ENCODE peak calls at places on chromosomes 4 and X, in ten cellular contexts. L, U, B, E, O, G, J, D, I and H are unnamed samples.

GRCh38 chr4:41957634-41958033 is 22.4 kb downstream of the TMEM33 start:
- DNase-seq in O (no peak), J (no peak), G (no peak), I (no peak), B (no peak), U (no peak), D (peak), L (peak), E (no peak), H (no peak)

GRCh38 chrX:56228914-56229313 is 3.2 kb upstream of the KLF8 start:
- DNase-seq in L (no peak), U (no peak), E (no peak), J (no peak), I (no peak), D (no peak), B (no peak), G (peak), O (peak), H (no peak)

GRCh38 chr4:175616287-175616686 is 195.8 kb downstream of the GPM6A start:
- DNase-seq in B (no peak), I (no peak), E (no peak), G (no peak), J (no peak), D (no peak), U (no peak), O (no peak), L (no peak), H (no peak)

GRCh38 chrX:27598312-27598711 is 8.2 kb downstream of the DCAF8L2 start:
- DNase-seq in L (peak), J (no peak), E (no peak), G (peak), U (no peak), I (peak), O (no peak), D (no peak), B (no peak), H (no peak)

GRCh38 chr4:169941141-169941540 is 85.1 kb downstream of the MFAP3L start:
- DNase-seq in O (no peak), G (no peak), E (no peak), L (no peak), U (no peak), J (no peak), I (no peak), D (no peak), B (no peak), H (no peak)

GRCh38 chr4:13601848-13602247 is 25.7 kb downstream of the BOD1L1 start:
- DNase-seq in J (no peak), U (no peak), G (no peak), D (no peak), E (no peak), O (no peak), I (no peak), B (no peak), L (no peak), H (no peak)

GRCh38 chrX:149504226-149504914 is 736 bp downstream of the IDS start:
- DNase-seq in U (no peak), D (peak), B (peak), G (peak), E (no peak), J (no peak), I (peak), O (no peak), L (no peak), H (no peak)

GRCh38 chr4:186414365-186414764 is 141.0 kb downstream of the MTNR1A start:
- DNase-seq in U (no peak), O (no peak), D (no peak), G (peak), L (no peak), E (no peak), J (no peak), B (no peak), I (no peak), H (no peak)

GRCh38 chr4:82223715-82224114 is 150.1 kb downstream of the HNRNPD start:
- DNase-seq in L (peak), E (no peak), J (no peak), B (peak), U (no peak), O (peak), G (peak), I (no peak), D (peak), H (peak)

GRCh38 chr4:153773236-153773690 is 13.4 kb upstream of the RNF175 start:
- DNase-seq in G (no peak), U (no peak), O (no peak), E (no peak), B (no peak), I (no peak), D (no peak), L (no peak), J (no peak), H (no peak)

GRCh38 chr4:85909851-85910250 is 434.9 kb downstream of the ARHGAP24 start:
- DNase-seq in J (no peak), L (no peak), O (no peak), U (peak), I (peak), E (no peak), D (no peak), B (no peak), G (no peak), H (peak)

GRCh38 chrX:131066237-131066636 is 8.1 kb downstream of the ARHGAP36 start:
- DNase-seq in E (no peak), D (no peak), U (no peak), B (no peak), I (no peak), L (no peak), O (no peak), G (no peak), J (no peak), H (no peak)

GRCh38 chr4:12712648-12713339 is 771.3 kb downstream of the RAB28 start:
- DNase-seq in E (no peak), U (no peak), D (no peak), I (no peak), O (no peak), G (no peak), B (no peak), L (no peak), J (no peak), H (no peak)

GRCh38 chr4:5758741-5759140 is 47.7 kb downstream of the EVC start:
- DNase-seq in O (no peak), E (no peak), D (no peak), I (no peak), B (no peak), J (no peak), G (no peak), L (peak), U (no peak), H (no peak)

GRCh38 chrX:39491548-39492297 is 606.0 kb downstream of the BCOR start:
- DNase-seq in L (no peak), O (no peak), D (peak), I (no peak), B (no peak), E (no peak), U (no peak), G (peak), J (no peak), H (no peak)

GRCh38 chr4:127686656-127687055 is 43.5 kb upstream of the SLC25A31 start:
- DNase-seq in I (no peak), G (no peak), D (no peak), U (no peak), B (no peak), E (no peak), J (no peak), O (no peak), L (peak), H (no peak)

GRCh38 chr4:129908117-129908516 is 812.2 kb downstream of the C4orf33 start:
- DNase-seq in D (no peak), O (no peak), I (no peak), E (no peak), G (no peak), J (no peak), U (no peak), L (no peak), B (no peak), H (no peak)

GRCh38 chr4:124610214-124610613 is 102.3 kb downstream of the ANKRD50 start:
- DNase-seq in U (no peak), B (no peak), L (no peak), E (no peak), G (no peak), O (no peak), D (no peak), J (no peak), I (peak), H (no peak)

GRCh38 chr4:40377462-40378385 is 42.6 kb downstream of the CHRNA9 start:
- DNase-seq in J (no peak), U (no peak), G (peak), B (no peak), E (no peak), O (no peak), D (no peak), I (no peak), L (peak), H (no peak)

GRCh38 chr4:72893354-72894066 is 176.0 kb downstream of the COX18 start:
- DNase-seq in I (no peak), J (no peak), B (no peak), E (no peak), O (no peak), U (no peak), G (no peak), L (no peak), D (no peak), H (no peak)

DNA sequence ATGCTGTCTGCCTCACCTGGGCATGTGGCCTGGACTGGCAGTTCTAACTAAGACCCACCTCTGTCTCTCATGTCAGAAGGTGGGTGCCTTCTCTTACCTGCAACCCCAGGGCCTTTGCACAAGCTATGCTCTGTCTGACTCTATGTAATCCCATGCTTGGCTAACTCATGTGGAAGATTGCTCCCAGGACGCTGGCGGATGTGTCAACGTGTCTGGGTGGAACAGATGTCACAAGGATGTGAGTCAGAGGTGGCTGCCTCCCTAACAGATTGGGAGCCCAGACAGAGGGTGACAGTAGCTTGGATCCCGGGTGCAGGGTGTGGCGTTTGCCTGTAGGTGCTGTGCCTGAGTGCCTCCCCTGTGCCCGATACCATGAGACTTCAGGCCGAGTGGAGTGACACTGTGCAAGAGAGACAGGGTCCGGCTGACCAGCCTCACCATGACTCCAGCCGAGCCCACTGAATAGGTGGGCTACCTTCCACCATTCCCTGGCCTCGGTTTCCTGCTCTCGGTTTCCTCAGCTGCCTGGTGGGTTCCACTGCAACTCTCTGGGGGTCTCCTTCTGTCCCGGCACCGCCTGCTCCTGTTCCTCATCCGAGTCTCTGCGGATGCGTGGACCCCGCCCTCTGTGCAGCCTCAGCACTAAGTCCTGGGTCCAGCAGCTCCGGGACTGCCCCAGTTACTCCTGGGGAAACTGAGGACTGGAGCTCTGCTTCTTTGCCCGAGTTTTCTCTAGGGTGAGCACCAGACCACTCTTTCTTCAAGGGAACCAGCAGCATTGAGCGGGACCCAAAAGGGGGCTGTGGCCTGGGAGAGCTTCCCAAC is 11.0 kb downstream of the SH3BP2 start:
- DNase-seq in G (peak), E (no peak), J (peak), L (no peak), B (peak), D (no peak), I (no peak), O (peak), U (peak), H (no peak)
- TF ChIP-seq CTCF in G (no peak), E (no peak), J (no peak), L (no peak), B (peak), D (no peak), I (no peak), O (no peak), U (no peak), H (no peak)

GRCh38 chrX:140141444-140142029 is 176.2 kb upstream of the CXorf66 start:
- DNase-seq in J (peak), G (peak), I (peak), L (peak), B (no peak), O (no peak), U (no peak), E (peak), D (peak), H (no peak)
- TF ChIP-seq CTCF in J (peak), G (no peak), I (peak), L (peak), B (peak), O (peak), U (peak), E (peak), D (peak), H (peak)

DNA sequence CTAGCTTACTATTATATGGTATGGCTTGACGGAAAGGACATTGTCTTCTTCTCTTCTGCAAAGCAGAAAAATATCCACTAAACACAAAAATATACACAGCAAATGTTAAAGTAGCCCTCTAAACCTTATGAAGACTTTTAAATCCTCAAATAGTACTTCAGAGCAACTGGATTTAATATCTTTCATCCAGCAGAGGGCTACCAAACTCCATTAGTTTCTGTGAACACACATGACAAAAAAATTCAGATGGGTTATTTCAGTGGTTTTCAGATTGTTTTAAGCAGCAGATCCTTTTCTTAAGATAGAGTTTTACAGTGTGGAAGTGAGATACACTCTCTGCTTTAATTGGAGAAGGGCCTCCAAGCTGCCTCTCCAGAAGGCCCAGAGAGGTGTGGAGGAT is 56.6 kb downstream of the ANK2 start:
- DNase-seq in E (no peak), O (no peak), G (no peak), B (no peak), I (no peak), U (no peak), D (no peak), J (no peak), L (peak), H (no peak)
- TF ChIP-seq CTCF in E (peak), O (peak), G (no peak), B (no peak), I (no peak), U (no peak), D (peak), J (peak), L (peak), H (peak)

GRCh38 chr4:37882665-37883296 is 8.1 kb upstream of the TBC1D1 start:
- DNase-seq in D (no peak), B (no peak), G (no peak), U (no peak), J (no peak), E (no peak), I (no peak), O (peak), L (no peak), H (no peak)
- TF ChIP-seq CTCF in D (peak), B (no peak), G (no peak), U (no peak), J (no peak), E (no peak), I (no peak), O (no peak), L (peak), H (no peak)

GRCh38 chr4:94332983-94333590 is 9.5 kb downstream of the HPGDS start:
- DNase-seq in O (no peak), B (no peak), G (no peak), U (no peak), D (no peak), E (no peak), L (peak), I (peak), J (no peak), H (no peak)
- TF ChIP-seq CTCF in O (no peak), B (no peak), G (no peak), U (no peak), D (no peak), E (no peak), L (peak), I (no peak), J (no peak), H (peak)

GRCh38 chrX:118226060-118226428 is 109.4 kb upstream of the KLHL13 start:
- DNase-seq in E (no peak), I (no peak), D (peak), B (no peak), J (no peak), U (no peak), O (no peak), L (peak), G (no peak), H (no peak)
- TF ChIP-seq CTCF in E (peak), I (no peak), D (peak), B (no peak), J (peak), U (peak), O (peak), L (peak), G (peak), H (no peak)